ENCODE peak calls at places on chromosomes 4 and X, in six cellular contexts. S is activated B cell treated with CpG ODN at 0.5 μM for 24 hours, X is dorsolateral prefrontal cortex, L is cardiac muscle cell, I is A549, G is endothelial cell of umbilical vein. P is an unnamed sample.

GRCh38 chrX:43735957-43736356 is 79.9 kb downstream of the MAOA start:
- DNase-seq in S (no peak), X (no peak), L (peak; percentile 52), I (no peak), G (no peak), P (no peak)

GRCh38 chr4:6620296-6620695 is 20.2 kb upstream of the MRFAP1 start:
- DNase-seq in S (no peak), X (peak; percentile 7), L (no peak), I (no peak), G (no peak), P (no peak)

GRCh38 chr4:109729155-109729562 is 711 bp downstream of the PLA2G12A start:
- DNase-seq in S (no peak), X (no peak), L (peak; percentile 13), I (peak; percentile 1), G (peak; percentile 43), P (no peak)

GRCh38 chr4:52932586-52933482 is 70.7 kb downstream of the RASL11B start:
- DNase-seq in S (no peak), X (no peak), L (no peak), I (no peak), G (peak; percentile 20), P (no peak)

GRCh38 chr4:121113680-121114079 is 41.3 kb upstream of the NDNF start:
- DNase-seq in S (no peak), X (no peak), L (no peak), I (no peak), G (no peak), P (no peak)

GRCh38 chrX:53088136-53088974 is 5.6 kb upstream of the KANTR start:
- DNase-seq in S (peak; percentile 52), X (peak; percentile 83), L (peak; percentile 84), I (peak; percentile 31), G (peak; percentile 84), P (peak; percentile 44)

GRCh38 chr4:73193659-73194058 is 64.9 kb downstream of the ANKRD17 start:
- DNase-seq in S (no peak), X (no peak), L (no peak), I (no peak), G (no peak), P (no peak)

GRCh38 chr4:2771264-2771663 is 15.1 kb upstream of the TNIP2 start:
- DNase-seq in S (no peak), X (no peak), L (no peak), I (no peak), G (no peak), P (no peak)

GRCh38 chrX:149979126-149979644 is 40.9 kb upstream of the EOLA2 start:
- DNase-seq in S (no peak), X (no peak), L (no peak), I (no peak), G (no peak), P (no peak)

GRCh38 chrX:132022115-132022862 is 813 bp upstream of the STK26 start:
- DNase-seq in S (no peak), X (no peak), L (peak; percentile 28), I (peak; percentile 14), G (peak; percentile 29), P (no peak)

GRCh38 chr4:150072906-150073714 is 5.1 kb upstream of the DCLK2 start:
- DNase-seq in S (no peak), X (no peak), L (no peak), I (peak; percentile 14), G (peak; percentile 34), P (no peak)

GRCh38 chrX:33324099-33324498 is 112.8 kb upstream of the DMD start:
- DNase-seq in S (no peak), X (no peak), L (no peak), I (no peak), G (no peak), P (no peak)

GRCh38 chrX:155757366-155757765 is 123.8 kb upstream of the VAMP7 start:
- DNase-seq in S (no peak), X (no peak), L (no peak), I (no peak), G (no peak), P (no peak)

GRCh38 chrX:68669094-68669830 is 21.8 kb downstream of the STARD8 start:
- DNase-seq in S (no peak), X (no peak), L (peak; percentile 25), I (no peak), G (no peak), P (no peak)

GRCh38 chr4:112633477-112634235 is 3.1 kb downstream of the ZGRF1 start:
- DNase-seq in S (no peak), X (no peak), L (peak; percentile 53), I (peak; percentile 4), G (peak; percentile 48), P (no peak)

GRCh38 chr4:156615066-156615514 is 356.5 kb downstream of the PDGFC start:
- DNase-seq in S (no peak), X (no peak), L (no peak), I (no peak), G (no peak), P (no peak)

GRCh38 chr4:94491322-94491721 is 39.6 kb downstream of the PDLIM5 start:
- DNase-seq in S (no peak), X (no peak), L (no peak), I (no peak), G (peak; percentile 42), P (no peak)

GRCh38 chrX:128698528-128698927 is 646.3 kb upstream of the ACTRT1 start:
- DNase-seq in S (no peak), X (no peak), L (no peak), I (no peak), G (no peak), P (no peak)

GRCh38 chr4:114383721-114384120 is 214.9 kb upstream of the UGT8 start:
- DNase-seq in S (no peak), X (no peak), L (no peak), I (no peak), G (peak; percentile 15), P (no peak)

GRCh38 chrX:68995780-68996551 is 167.1 kb downstream of the EFNB1 start:
- DNase-seq in S (no peak), X (no peak), L (peak; percentile 42), I (no peak), G (peak; percentile 65), P (no peak)

GRCh38 chrX:153667281-153667831 is 6.3 kb downstream of the PNCK start:
- DNase-seq in S (no peak), X (no peak), L (no peak), I (no peak), G (no peak), P (no peak)

GRCh38 chr4:105182211-105182610 is 35.5 kb downstream of the TET2 start:
- DNase-seq in S (no peak), X (no peak), L (no peak), I (no peak), G (no peak), P (no peak)
- TF ChIP-seq CTCF in S (no peak), X (no peak), L (no peak), I (no peak), G (no peak), P (no peak)

GRCh38 chr4:122733805-122734155 is 1.3 kb downstream of the BBS12 start:
- DNase-seq in S (no peak), X (no peak), L (peak; percentile 13), I (no peak), G (no peak), P (no peak)

GRCh38 chr4:122731676-122732075 is 828 bp upstream of the BBS12 start:
- DNase-seq in S (no peak), X (no peak), L (no peak), I (no peak), G (no peak), P (no peak)

GRCh38 chr4:122728781-122729330 is 3.6 kb upstream of the BBS12 start:
- DNase-seq in S (no peak), X (no peak), L (peak; percentile 58), I (no peak), G (no peak), P (no peak)

GRCh38 chr4:122732329-122733026 is at the start of gene BBS12:
- DNase-seq in S (peak; percentile 90), X (peak; percentile 98), L (peak; percentile 99), I (peak; percentile 96), G (peak; percentile 100), P (peak; percentile 98)
- TF ChIP-seq CTCF in S (no peak), X (peak; percentile 39), L (peak; percentile 58), I (peak; percentile 45), G (peak; percentile 62), P (no peak)

DNA sequence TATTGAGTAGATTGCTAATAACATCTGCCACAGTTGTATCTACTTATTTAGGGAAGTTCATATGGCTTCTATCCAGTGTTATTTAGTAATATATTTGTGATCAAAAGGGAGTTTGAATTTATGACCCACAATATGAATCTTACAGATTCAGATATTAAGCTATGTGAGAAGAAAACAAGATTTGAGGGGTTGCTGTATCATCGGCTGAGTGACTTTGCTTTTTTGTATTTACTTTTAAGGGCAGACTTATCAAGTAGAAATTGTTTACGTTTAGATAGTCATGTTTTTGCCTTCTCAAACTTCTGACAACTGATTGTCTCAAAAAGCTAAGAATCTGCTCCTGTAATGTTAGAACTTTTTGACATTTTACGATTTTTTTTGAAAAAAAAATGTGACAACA is 17.2 kb upstream of the DCK start:
- DNase-seq in S (no peak), X (no peak), L (no peak), I (no peak), G (no peak), P (no peak)
- TF ChIP-seq CTCF in S (no peak), X (no peak), L (no peak), I (no peak), G (no peak), P (no peak)

GRCh38 chr4:601612-602558 is 23.5 kb upstream of the PDE6B start:
- DNase-seq in S (no peak), X (no peak), L (no peak), I (no peak), G (no peak), P (no peak)

GRCh38 chr4:604131-604530 is 21.2 kb upstream of the PDE6B start:
- DNase-seq in S (no peak), X (no peak), L (no peak), I (no peak), G (no peak), P (no peak)

GRCh38 chr4:600166-600565 is 24.1 kb upstream of the TMEM271 start:
- DNase-seq in S (no peak), X (no peak), L (no peak), I (no peak), G (no peak), P (no peak)

GRCh38 chr4:600850-601515 is 24.4 kb upstream of the PDE6B start:
- DNase-seq in S (no peak), X (no peak), L (no peak), I (no peak), G (no peak), P (no peak)

GRCh38 chr4:602559-602942 is 22.8 kb upstream of the PDE6B start:
- DNase-seq in S (no peak), X (peak; percentile 70), L (peak; percentile 80), I (no peak), G (no peak), P (no peak)
- TF ChIP-seq CTCF in S (no peak), X (peak; percentile 64), L (peak; percentile 34), I (no peak), G (peak; percentile 44), P (peak; percentile 34)

P was measured in CD14-positive monocyte.